ENCODE peak calls at places on chromosome 12, in ten cellular contexts. S is transverse colon, L is testis, H is breast epithelium, A is esophagus squamous epithelium, F is adrenal gland, I is IMR-90, O is A549, N is ovary, C is lower leg skin. K is an unnamed sample.

GRCh38 chr12:79058342-79058741 is 193.8 kb downstream of the SYT1 start:
- DNase-seq in S (no peak), L (no peak), H (no peak), A (no peak), F (no peak), I (peak), O (peak), N (no peak), C (no peak), K (no peak)

GRCh38 chr12:121770802-121771625 is 22.5 kb downstream of the RHOF start:
- DNase-seq in S (no peak), L (no peak), H (no peak), A (no peak), F (no peak), I (no peak), O (no peak), N (no peak), C (no peak), K (no peak)

GRCh38 chr12:92764820-92765219 is 62.0 kb downstream of the PLEKHG7 start:
- DNase-seq in S (no peak), L (no peak), H (no peak), A (no peak), F (no peak), I (peak), O (no peak), N (no peak), C (no peak), K (no peak)

GRCh38 chr12:23510484-23510883 is 439.0 kb downstream of the SOX5 start:
- DNase-seq in S (no peak), L (no peak), H (no peak), A (no peak), F (no peak), I (no peak), O (no peak), N (no peak), C (no peak), K (no peak)

GRCh38 chr12:95385246-95385645 is 88.7 kb upstream of the METAP2 start:
- DNase-seq in S (no peak), L (peak), H (peak), A (no peak), F (no peak), I (peak), O (no peak), N (peak), C (no peak), K (no peak)

GRCh38 chr12:110676171-110676570 is 12.7 kb downstream of the HVCN1 start:
- DNase-seq in S (no peak), L (no peak), H (no peak), A (no peak), F (no peak), I (no peak), O (no peak), N (no peak), C (no peak), K (no peak)

GRCh38 chr12:131714759-131715158 is 3.9 kb downstream of the SFSWAP start:
- DNase-seq in S (no peak), L (no peak), H (no peak), A (no peak), F (peak), I (no peak), O (no peak), N (no peak), C (no peak), K (no peak)

GRCh38 chr12:30965613-30965985 is 39.1 kb downstream of the TSPAN11 start:
- DNase-seq in S (no peak), L (no peak), H (no peak), A (no peak), F (no peak), I (no peak), O (peak), N (no peak), C (no peak), K (no peak)

GRCh38 chr12:6444031-6444430 is 724 bp upstream of the CD27 start:
- DNase-seq in S (no peak), L (no peak), H (no peak), A (no peak), F (no peak), I (no peak), O (no peak), N (no peak), C (no peak), K (no peak)

GRCh38 chr12:50507930-50508329 is 3.1 kb downstream of the DIP2B start:
- DNase-seq in S (no peak), L (no peak), H (no peak), A (no peak), F (no peak), I (no peak), O (no peak), N (no peak), C (no peak), K (no peak)

GRCh38 chr12:50506753-50507473 is 2.1 kb downstream of the DIP2B start:
- DNase-seq in S (no peak), L (peak), H (no peak), A (no peak), F (no peak), I (no peak), O (no peak), N (no peak), C (no peak), K (no peak)

GRCh38 chr12:50507474-50507838 is 2.7 kb downstream of the DIP2B start:
- DNase-seq in S (no peak), L (no peak), H (no peak), A (no peak), F (no peak), I (no peak), O (no peak), N (no peak), C (no peak), K (no peak)

GRCh38 chr12:50509009-50509663 is 4.4 kb downstream of the DIP2B start:
- DNase-seq in S (no peak), L (no peak), H (no peak), A (no peak), F (no peak), I (no peak), O (no peak), N (no peak), C (no peak), K (no peak)

DNA sequence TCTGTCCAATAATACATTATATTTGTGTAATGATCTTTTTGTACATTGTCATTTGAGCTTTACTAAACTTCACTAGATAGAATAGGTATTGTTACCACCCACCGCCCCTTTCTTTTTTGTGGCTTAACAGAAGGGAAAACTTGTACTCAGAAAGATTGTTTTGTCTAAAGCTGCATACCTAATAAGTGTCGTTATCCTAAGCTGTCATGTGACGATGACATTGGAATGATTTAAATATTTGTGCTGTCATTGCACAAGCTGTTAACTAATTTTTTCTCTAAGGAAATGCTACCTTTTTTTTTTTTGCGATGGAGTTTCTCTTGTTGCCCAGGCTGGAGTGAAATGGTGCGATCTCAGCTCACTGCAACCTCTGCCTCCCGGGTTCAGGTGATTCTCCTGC is 3.6 kb downstream of the DIP2B start:
- DNase-seq in S (no peak), L (no peak), H (no peak), A (no peak), F (no peak), I (no peak), O (no peak), N (no peak), C (no peak), K (no peak)
- TF ChIP-seq POLR2A in S (no peak), L (no peak), H (no peak), A (no peak), F (no peak), I (no peak), O (no peak), N (no peak), C (no peak), K (no peak)

DNA sequence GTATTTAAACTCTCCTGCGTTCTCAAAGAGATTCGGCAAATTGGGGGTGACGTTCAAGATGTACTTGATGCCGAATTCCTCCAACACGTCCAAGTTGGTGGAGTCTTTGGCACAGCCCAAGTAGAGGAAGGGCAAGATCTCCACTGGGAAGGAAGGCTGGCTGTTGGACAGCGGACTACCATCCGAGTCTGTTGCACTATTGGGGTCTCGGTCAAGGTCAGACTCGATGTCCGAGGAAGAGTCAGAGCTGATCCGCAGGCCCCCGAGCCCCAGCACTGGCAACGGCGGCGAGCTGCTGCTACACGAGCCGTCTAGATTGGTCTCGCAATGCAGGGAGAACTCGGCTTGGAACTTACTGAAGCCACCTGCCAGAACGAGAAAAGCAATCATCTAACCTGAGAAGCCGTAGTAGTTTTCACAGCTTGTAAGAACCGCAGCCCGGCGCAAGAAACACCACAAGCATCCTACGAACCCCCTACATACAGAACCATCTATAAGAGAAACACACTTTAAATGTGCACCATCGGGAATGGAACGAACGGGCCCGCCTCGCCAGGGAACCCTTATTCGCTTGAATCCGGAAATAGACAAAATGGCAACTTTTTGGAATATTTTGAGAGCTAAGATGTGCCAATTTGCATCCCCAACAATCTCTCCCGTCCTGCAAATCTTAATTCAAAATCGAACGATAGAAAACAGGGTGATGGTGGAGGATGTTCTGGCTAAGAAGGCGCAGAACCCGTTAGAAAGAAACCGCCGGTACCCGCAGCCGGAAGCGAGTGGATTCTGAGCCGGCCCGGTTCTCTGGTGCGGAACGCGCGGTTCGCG is 1.4 kb downstream of the DUSP6 start:
- DNase-seq in S (peak), L (no peak), H (no peak), A (no peak), F (no peak), I (no peak), O (no peak), N (no peak), C (no peak), K (no peak)
- TF ChIP-seq POLR2A in S (peak), L (no peak), H (no peak), A (no peak), F (peak), I (peak), O (no peak), N (no peak), C (no peak), K (no peak)

DNA sequence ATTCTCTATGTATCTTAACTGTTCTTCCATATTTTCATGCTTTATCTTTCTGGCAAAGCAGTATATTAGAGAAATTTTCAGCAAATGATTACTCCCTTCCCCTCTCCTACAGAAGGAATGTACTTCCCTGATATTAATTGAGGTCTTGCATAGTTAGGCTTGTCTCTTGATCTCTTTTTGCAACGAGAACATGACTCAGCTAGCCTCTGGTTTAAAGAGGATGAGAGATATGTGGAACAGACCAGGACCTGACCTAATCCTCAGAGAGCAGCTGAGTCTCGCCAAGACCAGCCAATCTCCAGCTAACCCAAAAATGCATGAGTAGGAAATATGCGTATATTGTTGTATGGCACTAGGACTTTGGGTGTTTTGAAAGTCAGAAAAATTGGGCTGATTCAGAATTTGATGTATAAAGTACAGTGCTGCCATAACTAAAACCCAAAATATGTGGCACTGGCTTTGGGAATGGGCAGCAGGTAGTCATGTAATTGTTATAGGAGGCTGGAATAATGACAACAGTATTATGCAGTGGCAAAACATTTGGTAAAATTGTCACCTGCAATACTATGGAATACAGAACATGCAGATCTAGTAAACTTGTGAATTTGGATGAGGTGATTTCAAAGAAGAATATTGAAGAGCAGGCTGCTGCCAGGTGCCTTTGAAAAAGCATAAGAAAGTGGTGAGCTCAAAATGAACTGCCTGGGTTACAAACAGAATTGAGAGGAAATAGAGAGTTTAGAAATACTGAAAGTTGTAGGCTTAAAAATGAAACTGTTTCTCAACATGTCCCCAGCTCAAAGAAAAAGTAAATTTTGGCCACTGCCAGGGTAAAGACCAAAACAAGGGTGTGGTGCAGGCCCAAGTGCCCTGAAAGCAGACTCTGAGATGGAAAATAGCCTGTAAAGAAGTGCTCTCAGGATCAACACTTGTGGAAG is 9.3 kb upstream of the USP15 start:
- DNase-seq in S (no peak), L (no peak), H (no peak), A (no peak), F (no peak), I (peak), O (no peak), N (no peak), C (no peak), K (no peak)
- TF ChIP-seq POLR2A in S (no peak), L (no peak), H (no peak), A (no peak), F (no peak), I (no peak), O (no peak), N (no peak), C (no peak), K (no peak)

DNA sequence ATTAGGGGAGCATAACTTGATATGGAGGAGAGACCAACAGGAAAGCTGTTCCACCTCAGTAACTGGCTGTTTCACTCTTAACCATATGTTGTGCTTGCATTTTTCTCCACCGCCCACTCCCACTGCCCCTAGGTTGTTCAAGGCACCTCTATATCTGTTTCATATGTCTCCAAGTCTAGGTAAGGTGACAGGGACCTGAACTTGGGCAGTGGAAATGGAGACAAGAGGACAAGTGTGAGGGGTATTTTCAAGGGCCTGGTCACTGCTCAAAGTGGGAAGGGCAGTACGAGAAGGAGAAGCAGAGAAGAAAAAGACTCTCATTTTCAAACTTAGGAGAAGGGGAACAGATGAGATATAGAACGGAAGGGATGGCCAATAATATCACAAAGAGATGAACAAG is 3.1 kb downstream of the SLC38A1 start:
- DNase-seq in S (no peak), L (no peak), H (no peak), A (no peak), F (no peak), I (no peak), O (no peak), N (no peak), C (no peak), K (no peak)
- TF ChIP-seq POLR2A in S (no peak), L (no peak), H (no peak), A (no peak), F (no peak), I (no peak), O (no peak), N (no peak), C (no peak), K (no peak)

GRCh38 chr12:52811191-52812072 is 2.5 kb downstream of the KRT4 start:
- DNase-seq in S (no peak), L (no peak), H (no peak), A (no peak), F (no peak), I (no peak), O (no peak), N (no peak), C (no peak), K (no peak)
- TF ChIP-seq POLR2A in S (no peak), L (no peak), H (no peak), A (no peak), F (no peak), I (no peak), O (no peak), N (no peak), C (no peak), K (no peak)

GRCh38 chr12:57230381-57231155 is 1.1 kb downstream of the SHMT2 start:
- DNase-seq in S (no peak), L (no peak), H (no peak), A (no peak), F (no peak), I (no peak), O (no peak), N (no peak), C (no peak), K (no peak)
- TF ChIP-seq POLR2A in S (no peak), L (no peak), H (no peak), A (no peak), F (no peak), I (no peak), O (no peak), N (no peak), C (no peak), K (no peak)

GRCh38 chr12:14953752-14954151 is 7.6 kb downstream of the ARHGDIB start:
- DNase-seq in S (no peak), L (no peak), H (no peak), A (no peak), F (no peak), I (no peak), O (no peak), N (no peak), C (no peak), K (no peak)

GRCh38 chr12:14957769-14958168 is 3.6 kb downstream of the ARHGDIB start:
- DNase-seq in S (peak), L (no peak), H (no peak), A (no peak), F (no peak), I (no peak), O (no peak), N (no peak), C (no peak), K (no peak)

GRCh38 chr12:14958361-14959125 is 2.9 kb downstream of the ARHGDIB start:
- DNase-seq in S (no peak), L (no peak), H (no peak), A (no peak), F (no peak), I (no peak), O (no peak), N (no peak), C (no peak), K (no peak)

GRCh38 chr12:14954269-14954668 is 7.1 kb downstream of the ARHGDIB start:
- DNase-seq in S (peak), L (no peak), H (no peak), A (no peak), F (no peak), I (no peak), O (no peak), N (no peak), C (no peak), K (no peak)

GRCh38 chr12:14955876-14956811 is 5.3 kb downstream of the ARHGDIB start:
- DNase-seq in S (no peak), L (no peak), H (no peak), A (no peak), F (no peak), I (no peak), O (no peak), N (no peak), C (no peak), K (no peak)
- TF ChIP-seq POLR2A in S (no peak), L (no peak), H (no peak), A (no peak), F (no peak), I (no peak), O (no peak), N (no peak), C (no peak), K (no peak)

GRCh38 chr12:24950231-24950834 is 1.4 kb upstream of the BCAT1 start:
- DNase-seq in S (peak), L (no peak), H (no peak), A (no peak), F (no peak), I (no peak), O (no peak), N (no peak), C (no peak), K (no peak)

GRCh38 chr12:24952389-24952788 is 3.5 kb upstream of the BCAT1 start:
- DNase-seq in S (no peak), L (no peak), H (no peak), A (no peak), F (no peak), I (no peak), O (no peak), N (no peak), C (no peak), K (no peak)

GRCh38 chr12:24955853-24956252 is 7.0 kb upstream of the BCAT1 start:
- DNase-seq in S (no peak), L (peak), H (no peak), A (no peak), F (no peak), I (no peak), O (no peak), N (no peak), C (no peak), K (no peak)

GRCh38 chr12:24955389-24955788 is 6.5 kb upstream of the BCAT1 start:
- DNase-seq in S (no peak), L (no peak), H (no peak), A (no peak), F (no peak), I (no peak), O (no peak), N (no peak), C (no peak), K (no peak)

GRCh38 chr12:24954261-24954660 is 5.4 kb upstream of the BCAT1 start:
- DNase-seq in S (no peak), L (no peak), H (no peak), A (no peak), F (no peak), I (no peak), O (no peak), N (no peak), C (no peak), K (no peak)
- TF ChIP-seq POLR2A in S (no peak), L (no peak), H (no peak), A (no peak), F (no peak), I (no peak), O (no peak), N (no peak), C (no peak), K (no peak)

GRCh38 chr12:66301944-66302826 is at the start of gene HELB:
- DNase-seq in S (peak), L (peak), H (peak), A (peak), F (peak), I (peak), O (peak), N (peak), C (peak), K (peak)
- TF ChIP-seq POLR2A in S (peak), L (no peak), H (no peak), A (no peak), F (no peak), I (no peak), O (peak), N (no peak), C (no peak), K (peak)

K was measured in H54.